ENCODE peak calls at places on chromosome 6, in nine cellular contexts. J is stimulated activated CD8-positive, alpha-beta memory T cell treated with anti-CD3 and anti-CD28 coated beads, Interleukin-4, amount 100 ng/mL, for 1 hour; D is NCI-H2081; K is activated CD4-positive, alpha-beta T cell treated with anti-CD3 and anti-CD28 coated beads, Interleukin-2, amount 50 U/mL, for 24 hours; G is skeletal muscle cell; I is bronchial epithelial cell; Y is naive thymus-derived CD4-positive, alpha-beta T cell; X is AG08395; W is uterus. M is an unnamed sample.

GRCh38 chr6:32152414-32153251 is 894 bp upstream of the PRRT1 start:
- DNase-seq in J (no peak), D (no peak), K (no peak), G (no peak), I (peak; percentile 42), Y (no peak), X (no peak), W (peak; percentile 42), M (no peak)

GRCh38 chr6:133814797-133815196 is 74.1 kb upstream of the TCF21 start:
- DNase-seq in J (no peak), D (no peak), K (peak; percentile 3), G (peak; percentile 50), I (peak; percentile 82), Y (no peak), X (peak; percentile 10), W (peak; percentile 42), M (no peak)

GRCh38 chr6:101541873-101542272 is 148.4 kb downstream of the GRIK2 start:
- DNase-seq in J (no peak), D (no peak), K (no peak), G (no peak), I (no peak), Y (no peak), X (no peak), W (no peak), M (no peak)

GRCh38 chr6:142756215-142756630 is 188.8 kb downstream of the HIVEP2 start:
- DNase-seq in J (no peak), D (no peak), K (no peak), G (peak; percentile 26), I (peak; percentile 47), Y (no peak), X (peak; percentile 78), W (no peak), M (no peak)

GRCh38 chr6:166780284-166780683 is 153.2 kb upstream of the RPS6KA2 start:
- DNase-seq in J (no peak), D (no peak), K (no peak), G (no peak), I (no peak), Y (no peak), X (no peak), W (no peak), M (no peak)

GRCh38 chr6:35468980-35469710 is 944 bp downstream of the RPL10A start:
- DNase-seq in J (peak; percentile 13), D (peak; percentile 61), K (no peak), G (no peak), I (no peak), Y (no peak), X (no peak), W (no peak), M (no peak)

GRCh38 chr6:1405221-1405620 is 15.8 kb downstream of the FOXF2 start:
- DNase-seq in J (no peak), D (no peak), K (no peak), G (no peak), I (no peak), Y (no peak), X (no peak), W (no peak), M (no peak)

GRCh38 chr6:39934060-39934757 is at the start of gene MOCS1:
- DNase-seq in J (peak; percentile 3), D (peak; percentile 61), K (peak; percentile 12), G (no peak), I (peak; percentile 36), Y (no peak), X (peak; percentile 90), W (peak; percentile 84), M (peak; percentile 59)

GRCh38 chr6:124233221-124233620 is 429.6 kb downstream of the NKAIN2 start:
- DNase-seq in J (no peak), D (no peak), K (no peak), G (no peak), I (no peak), Y (no peak), X (no peak), W (no peak), M (no peak)

GRCh38 chr6:40816601-40817000 is 222.4 kb downstream of the UNC5CL start:
- DNase-seq in J (no peak), D (no peak), K (no peak), G (no peak), I (no peak), Y (no peak), X (no peak), W (no peak), M (no peak)

GRCh38 chr6:104711371-104711770 is 148.3 kb downstream of the HACE1 start:
- DNase-seq in J (no peak), D (peak; percentile 5), K (no peak), G (peak; percentile 85), I (peak; percentile 89), Y (no peak), X (peak; percentile 34), W (no peak), M (peak; percentile 22)

GRCh38 chr6:52509281-52510212 is 67.3 kb downstream of the TRAM2 start:
- DNase-seq in J (no peak), D (no peak), K (no peak), G (no peak), I (no peak), Y (no peak), X (peak; percentile 49), W (no peak), M (no peak)

GRCh38 chr6:83429857-83430605 is 820 bp downstream of the ME1 start:
- DNase-seq in J (no peak), D (peak; percentile 41), K (no peak), G (no peak), I (peak; percentile 69), Y (no peak), X (peak; percentile 31), W (no peak), M (no peak)

GRCh38 chr6:84432616-84433015 is 205.2 kb upstream of the CEP162 start:
- DNase-seq in J (no peak), D (no peak), K (no peak), G (peak; percentile 72), I (peak; percentile 29), Y (no peak), X (no peak), W (no peak), M (no peak)

GRCh38 chr6:138545621-138545980 is 46.3 kb upstream of the NHSL1 start:
- DNase-seq in J (no peak), D (peak; percentile 4), K (no peak), G (no peak), I (no peak), Y (no peak), X (peak; percentile 58), W (peak; percentile 18), M (no peak)

GRCh38 chr6:120774275-120774674 is 560.0 kb downstream of the TBC1D32 start:
- DNase-seq in J (no peak), D (no peak), K (no peak), G (peak; percentile 27), I (peak; percentile 67), Y (no peak), X (peak; percentile 5), W (no peak), M (peak; percentile 27)

GRCh38 chr6:82363368-82364086 is at the start of gene TPBG:
- DNase-seq in J (no peak), D (peak; percentile 52), K (no peak), G (peak; percentile 54), I (peak; percentile 84), Y (no peak), X (peak; percentile 66), W (peak; percentile 45), M (peak; percentile 67)

GRCh38 chr6:113731528-113731927 is 125.6 kb upstream of the MARCKS start:
- DNase-seq in J (no peak), D (no peak), K (no peak), G (no peak), I (no peak), Y (no peak), X (no peak), W (no peak), M (no peak)

GRCh38 chr6:106639812-106640211 is 10.4 kb downstream of the QRSL1 start:
- DNase-seq in J (no peak), D (no peak), K (no peak), G (no peak), I (no peak), Y (no peak), X (no peak), W (no peak), M (no peak)

GRCh38 chr6:111957623-111958315 is 84.5 kb upstream of the FYN start:
- DNase-seq in J (no peak), D (peak; percentile 33), K (no peak), G (no peak), I (no peak), Y (no peak), X (no peak), W (no peak), M (no peak)

GRCh38 chr6:165987483-165988305 is 180.0 kb downstream of the TBXT start:
- DNase-seq in J (no peak), D (no peak), K (no peak), G (peak; percentile 87), I (no peak), Y (no peak), X (peak; percentile 80), W (peak; percentile 90), M (peak; percentile 67)

GRCh38 chr6:117338567-117338966 is 73.2 kb downstream of the VGLL2 start:
- DNase-seq in J (no peak), D (no peak), K (no peak), G (no peak), I (no peak), Y (no peak), X (no peak), W (no peak), M (no peak)

GRCh38 chr6:24931752-24932691 is 3.7 kb downstream of the RIPOR2 start:
- DNase-seq in J (no peak), D (peak; percentile 20), K (no peak), G (no peak), I (peak; percentile 54), Y (no peak), X (no peak), W (no peak), M (no peak)

GRCh38 chr6:52697903-52698302 is 27.0 kb downstream of the TMEM14A start:
- DNase-seq in J (no peak), D (peak; percentile 44), K (no peak), G (no peak), I (peak; percentile 51), Y (no peak), X (no peak), W (no peak), M (no peak)

GRCh38 chr6:122472022-122472340 is 374 bp upstream of the SERINC1 start:
- DNase-seq in J (no peak), D (no peak), K (no peak), G (no peak), I (no peak), Y (no peak), X (no peak), W (no peak), M (no peak)

GRCh38 chr6:160348552-160349441 is 619 bp downstream of the SLC22A3 start:
- DNase-seq in J (no peak), D (peak; percentile 39), K (no peak), G (no peak), I (peak; percentile 27), Y (no peak), X (peak; percentile 32), W (no peak), M (no peak)

GRCh38 chr6:101534386-101534785 is 140.9 kb downstream of the GRIK2 start:
- DNase-seq in J (no peak), D (no peak), K (no peak), G (no peak), I (no peak), Y (no peak), X (peak; percentile 7), W (no peak), M (no peak)

GRCh38 chr6:159984268-159984786 is 15.4 kb downstream of the IGF2R start:
- DNase-seq in J (no peak), D (no peak), K (no peak), G (peak; percentile 53), I (peak; percentile 91), Y (no peak), X (no peak), W (no peak), M (no peak)

GRCh38 chr6:10633216-10633615 is 61.2 kb downstream of the C6orf52 start:
- DNase-seq in J (no peak), D (no peak), K (no peak), G (peak; percentile 52), I (peak; percentile 97), Y (no peak), X (peak; percentile 9), W (no peak), M (peak; percentile 34)

GRCh38 chr6:84766796-84767590 is 2.6 kb upstream of the TBX18 start:
- DNase-seq in J (no peak), D (no peak), K (no peak), G (no peak), I (no peak), Y (no peak), X (no peak), W (no peak), M (no peak)

GRCh38 chr6:170529839-170530520 is 23.1 kb downstream of the PSMB1 start:
- DNase-seq in J (peak; percentile 29), D (peak; percentile 65), K (peak; percentile 52), G (no peak), I (peak; percentile 50), Y (peak; percentile 41), X (peak; percentile 90), W (peak; percentile 74), M (peak; percentile 65)

M was measured in stromal cell of bone marrow.